ENCODE peak calls at places on chromosomes 16 and 17, in seven cellular contexts. C, S, I, A, M, F and X are unnamed samples.

GRCh38 chr17:74433421-74434121 is 1.7 kb downstream of the GPRC5C start:
- DNase-seq in C (no peak), S (no peak), A (peak), I (no peak), F (no peak), M (no peak), X (peak)

GRCh38 chr17:9115446-9116265 is 94.3 kb downstream of the NTN1 start:
- DNase-seq in M (peak), A (peak), I (peak), C (peak), S (peak), F (peak), X (peak)

GRCh38 chr16:81335669-81336068 is 20.9 kb downstream of the GAN start:
- DNase-seq in A (no peak), F (no peak), M (no peak), I (no peak), S (no peak), C (no peak), X (no peak)

GRCh38 chr16:962901-963814 is 7.6 kb downstream of the LMF1 start:
- DNase-seq in I (no peak), S (no peak), C (no peak), F (no peak), M (no peak), A (no peak), X (no peak)

GRCh38 chr17:57703273-57703672 is 41.8 kb downstream of the CCDC182 start:
- DNase-seq in S (no peak), F (no peak), C (no peak), M (peak), I (no peak), A (no peak), X (no peak)

GRCh38 chr17:18344021-18344420 is 19.3 kb downstream of the SHMT1 start:
- DNase-seq in A (no peak), M (no peak), I (no peak), C (no peak), F (no peak), S (no peak), X (no peak)

GRCh38 chr17:78735832-78736525 is 46.1 kb downstream of the CYTH1 start:
- DNase-seq in C (no peak), F (peak), M (no peak), I (no peak), S (peak), A (no peak), X (peak)

GRCh38 chr17:48915459-48916282 is 7.5 kb downstream of the UBE2Z start:
- DNase-seq in A (no peak), C (peak), F (peak), I (no peak), M (no peak), S (peak), X (no peak)

GRCh38 chr16:75443301-75443700 is 10.0 kb upstream of the CFDP1 start:
- DNase-seq in S (peak), I (no peak), F (no peak), A (no peak), M (no peak), C (peak), X (no peak)

GRCh38 chr17:8326591-8327583 is 12.8 kb upstream of the ODF4 start:
- DNase-seq in I (no peak), S (peak), F (no peak), A (no peak), C (no peak), M (peak), X (peak)

GRCh38 chr16:55372792-55373488 is 48.9 kb downstream of the IRX6 start:
- DNase-seq in A (no peak), C (no peak), F (no peak), S (no peak), I (no peak), M (no peak), X (no peak)

GRCh38 chr16:1078579-1079021 is 6.1 kb downstream of the SSTR5 start:
- DNase-seq in A (no peak), S (no peak), I (no peak), C (peak), F (no peak), M (no peak), X (no peak)

GRCh38 chr16:27364493-27365141 is 37.4 kb upstream of the IL21R start:
- DNase-seq in I (no peak), A (no peak), C (no peak), M (no peak), F (peak), S (no peak), X (no peak)

GRCh38 chr17:43875476-43876147 is 28.6 kb downstream of the CD300LG start:
- DNase-seq in S (no peak), M (no peak), C (no peak), A (no peak), F (no peak), I (no peak), X (no peak)

GRCh38 chr17:48055531-48056245 is 7.5 kb downstream of the NFE2L1 start:
- DNase-seq in F (no peak), S (peak), M (peak), I (no peak), C (peak), A (peak), X (peak)

GRCh38 chr17:79840204-79840988 is 1.2 kb upstream of the CBX4 start:
- DNase-seq in C (peak), S (peak), M (peak), I (no peak), A (peak), F (peak), X (peak)

GRCh38 chr17:79784353-79785016 is 6.5 kb downstream of the CBX2 start:
- DNase-seq in I (no peak), M (no peak), S (no peak), F (no peak), A (no peak), C (no peak), X (no peak)

GRCh38 chr17:42312285-42313130 is 24.2 kb downstream of the STAT5A start:
- DNase-seq in M (peak), S (peak), I (peak), C (peak), A (peak), F (peak), X (peak)

GRCh38 chr17:58643147-58643546 is 48.7 kb downstream of the TEX14 start:
- DNase-seq in A (no peak), S (peak), I (no peak), C (peak), M (no peak), F (no peak), X (no peak)

GRCh38 chr16:5793556-5793955 is 696.0 kb upstream of the EEF2KMT start:
- DNase-seq in S (no peak), A (no peak), M (no peak), C (no peak), F (no peak), I (no peak), X (no peak)

GRCh38 chr17:8253801-8254200 is 4.7 kb downstream of the PFAS start:
- DNase-seq in I (no peak), M (no peak), F (no peak), S (peak), C (no peak), A (no peak), X (peak)

GRCh38 chr16:79769320-79770243 is 169.0 kb upstream of the MAF start:
- DNase-seq in F (no peak), I (no peak), S (no peak), A (no peak), M (no peak), C (no peak), X (no peak)

DNA sequence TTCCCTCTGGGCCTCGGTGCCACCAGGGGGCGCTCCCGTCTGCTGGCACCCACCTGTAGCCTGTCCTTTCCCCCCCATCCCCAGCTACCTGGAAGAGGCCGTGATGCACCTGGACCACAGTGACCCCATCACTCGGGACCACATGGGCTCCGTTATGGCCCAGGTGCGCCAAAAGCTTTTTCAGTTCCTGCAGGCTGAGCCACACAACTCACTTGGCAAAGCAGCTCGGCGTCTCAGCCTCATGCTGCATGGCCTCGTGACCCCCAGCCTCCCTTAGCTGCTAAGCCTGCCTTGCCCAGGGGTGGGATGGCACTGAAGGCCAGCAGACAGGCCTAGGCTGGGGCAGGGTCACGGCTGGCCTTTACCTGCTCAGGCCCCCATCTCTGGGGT is 818 bp upstream of the NRN1L start:
- DNase-seq in C (peak), A (peak), F (peak), S (no peak), M (peak), I (peak), X (peak)
- H3K4ac ChIP-seq in C (no peak), A (no peak), F (no peak), S (no peak), M (no peak), I (no peak), X (no peak)

GRCh38 chr16:87146676-87147075 is 170.5 kb downstream of the C16orf95 start:
- DNase-seq in I (no peak), F (no peak), A (no peak), M (no peak), C (no peak), S (no peak), X (no peak)
- H2AK5ac ChIP-seq in I (no peak), F (no peak), A (no peak), M (no peak), C (no peak), S (peak), X (no peak)

GRCh38 chr17:82311971-82312370 is 5.4 kb downstream of the CD7 start:
- DNase-seq in F (no peak), A (no peak), C (no peak), I (no peak), S (no peak), M (no peak), X (no peak)

GRCh38 chr17:82313195-82314011 is 4.0 kb downstream of the CD7 start:
- DNase-seq in S (no peak), F (no peak), M (no peak), A (no peak), I (no peak), C (no peak), X (no peak)

GRCh38 chr17:82310877-82311276 is 6.5 kb downstream of the CD7 start:
- DNase-seq in C (no peak), A (no peak), F (no peak), S (no peak), I (no peak), M (no peak), X (no peak)

GRCh38 chr17:82305727-82306300 is 11.6 kb downstream of the CD7 start:
- DNase-seq in C (no peak), A (no peak), S (no peak), F (no peak), I (no peak), M (no peak), X (no peak)

GRCh38 chr17:82309656-82310570 is 7.5 kb downstream of the CD7 start:
- DNase-seq in C (no peak), I (no peak), S (no peak), F (no peak), A (no peak), M (no peak), X (no peak)
- H3K4ac ChIP-seq in C (no peak), I (no peak), S (no peak), F (no peak), A (no peak), M (no peak), X (no peak)

GRCh38 chr16:84155226-84155625 is 10.1 kb downstream of the DNAAF1 start:
- DNase-seq in I (no peak), C (no peak), S (no peak), F (no peak), A (no peak), M (no peak), X (no peak)

GRCh38 chr16:84153660-84154214 is 8.6 kb downstream of the DNAAF1 start:
- DNase-seq in I (no peak), M (no peak), A (no peak), C (peak), F (no peak), S (no peak), X (no peak)

GRCh38 chr16:84158455-84158854 is 13.3 kb downstream of the DNAAF1 start:
- DNase-seq in M (no peak), A (no peak), C (no peak), S (no peak), I (no peak), F (no peak), X (no peak)

GRCh38 chr16:84159006-84159405 is 13.9 kb downstream of the DNAAF1 start:
- DNase-seq in S (no peak), F (no peak), M (no peak), I (no peak), C (no peak), A (no peak), X (no peak)

DNA sequence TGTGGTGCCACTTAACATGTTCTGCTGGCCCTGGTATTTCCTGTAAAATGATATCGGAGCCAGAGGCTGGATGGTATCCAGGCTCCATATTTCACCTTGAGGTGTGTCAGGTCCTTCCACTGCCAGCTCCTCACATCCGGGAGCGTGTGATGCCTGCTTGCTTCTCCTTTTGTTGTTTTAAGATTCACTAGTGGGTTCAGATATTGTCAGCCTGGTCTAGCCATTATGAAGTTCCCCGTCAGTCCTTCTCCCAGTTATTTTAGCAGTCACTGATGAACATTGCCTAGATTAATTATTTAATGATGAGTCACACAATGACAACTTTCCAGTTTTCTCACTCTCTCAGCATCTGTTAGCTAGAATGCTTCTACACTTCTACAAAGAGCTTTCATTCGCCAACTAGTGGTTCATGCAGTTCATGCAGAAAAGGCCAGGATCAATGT is 11.3 kb downstream of the DNAAF1 start:
- DNase-seq in M (no peak), I (no peak), F (no peak), C (no peak), A (no peak), S (peak), X (no peak)
- H2AK5ac ChIP-seq in M (no peak), I (no peak), F (no peak), C (no peak), A (no peak), S (peak), X (no peak)

GRCh38 chr17:11485336-11485735 is 112.9 kb upstream of the DNAH9 start:
- DNase-seq in I (no peak), M (peak), C (no peak), A (no peak), F (no peak), S (no peak), X (no peak)
- H3K4ac ChIP-seq in I (no peak), M (no peak), C (no peak), A (no peak), F (no peak), S (no peak), X (no peak)

GRCh38 chr17:61427567-61427966 is 24.7 kb upstream of the TBX4 start:
- DNase-seq in C (no peak), F (no peak), A (no peak), S (no peak), M (no peak), I (no peak), X (no peak)
- H2AK5ac ChIP-seq in C (peak), F (peak), A (no peak), S (peak), M (no peak), I (no peak), X (no peak)

GRCh38 chr17:61832463-61832862 is 30.9 kb downstream of the BRIP1 start:
- DNase-seq in C (no peak), F (no peak), M (no peak), I (no peak), A (no peak), S (no peak), X (no peak)
- H3K4ac ChIP-seq in C (no peak), F (no peak), M (no peak), I (no peak), A (no peak), S (no peak), X (no peak)

GRCh38 chr17:68033636-68034451 is 1.7 kb upstream of the KPNA2 start:
- DNase-seq in A (peak), C (peak), M (no peak), F (no peak), S (peak), I (peak), X (peak)

GRCh38 chr17:68035131-68035522 is 408 bp upstream of the KPNA2 start:
- DNase-seq in F (no peak), C (no peak), I (no peak), M (peak), A (peak), S (no peak), X (no peak)

GRCh38 chr17:68034452-68034776 is 1.1 kb upstream of the KPNA2 start:
- DNase-seq in F (no peak), C (no peak), A (no peak), S (no peak), I (no peak), M (no peak), X (no peak)

GRCh38 chr17:68035523-68036303 is at the start of gene KPNA2:
- DNase-seq in C (peak), M (peak), I (peak), S (peak), A (peak), F (peak), X (peak)

DNA sequence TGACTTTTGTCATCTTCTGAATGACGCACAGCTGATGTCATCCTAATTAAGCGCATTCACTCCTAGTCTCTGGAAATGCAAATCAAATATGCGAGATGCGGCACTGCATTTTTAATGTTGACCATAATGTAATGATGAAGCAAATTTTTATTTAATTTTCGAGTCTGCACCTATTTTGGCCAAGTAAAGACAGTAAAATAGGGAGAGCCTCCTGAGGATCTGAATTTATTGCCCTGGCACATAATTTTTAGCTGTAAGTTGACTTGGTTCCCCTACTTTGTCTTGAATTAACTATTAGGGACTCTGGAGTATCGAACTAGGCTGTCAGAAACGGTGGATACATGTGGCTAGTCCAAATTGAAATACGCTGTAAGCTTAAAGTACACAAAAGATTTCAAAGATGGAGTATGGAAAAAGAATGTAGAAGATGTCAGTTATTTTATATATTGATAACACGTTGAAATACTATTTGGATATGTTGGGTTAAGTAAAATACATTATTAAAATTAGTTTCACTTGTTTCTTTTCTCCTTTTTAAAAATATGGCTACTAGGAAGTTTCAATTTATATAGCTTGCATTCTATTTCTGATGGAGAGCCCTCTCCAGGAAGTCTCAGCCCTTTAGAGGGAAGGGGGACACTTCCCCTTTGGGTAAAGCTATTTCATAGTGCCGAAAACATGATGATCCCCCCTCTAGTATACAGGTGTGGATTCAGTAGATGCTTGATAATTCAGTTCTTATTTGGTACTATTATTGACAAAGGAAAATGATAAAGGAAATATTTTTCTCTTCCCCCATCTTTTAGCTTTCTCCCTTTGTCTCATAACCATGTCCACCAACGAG is 991 bp downstream of the KPNA2 start:
- DNase-seq in C (peak), S (no peak), F (no peak), M (no peak), I (no peak), A (no peak), X (no peak)
- H2AK5ac ChIP-seq in C (no peak), S (no peak), F (no peak), M (no peak), I (no peak), A (no peak), X (no peak)